ENCODE peak calls at places on chromosomes 4 and X, in eight cellular contexts. One of them, this sample, is unnamed.

GRCh38 chr4:145278341-145279121 is 98.1 kb upstream of the OTUD4 start:
- DNase-seq in psoas muscle: no peak
- DNase-seq in AG04449: no peak
- DNase-seq in heart left ventricle: no peak
- DNase-seq in ascending aorta: no peak
- DNase-seq in small intestine: no peak
- DNase-seq in cardiac fibroblast: peak; percentile 74
- DNase-seq in breast epithelium: no peak
- DNase-seq in this sample: no peak

GRCh38 chr4:54318904-54319303 is 89.8 kb downstream of the PDGFRA start:
- DNase-seq in psoas muscle: no peak
- DNase-seq in AG04449: peak; percentile 34
- DNase-seq in heart left ventricle: no peak
- DNase-seq in ascending aorta: no peak
- DNase-seq in small intestine: peak; percentile 15
- DNase-seq in cardiac fibroblast: peak; percentile 79
- DNase-seq in breast epithelium: no peak
- DNase-seq in this sample: peak; percentile 46

GRCh38 chr4:36037127-36037526 is 207.2 kb downstream of the ARAP2 start:
- DNase-seq in psoas muscle: no peak
- DNase-seq in AG04449: no peak
- DNase-seq in heart left ventricle: no peak
- DNase-seq in ascending aorta: no peak
- DNase-seq in small intestine: no peak
- DNase-seq in cardiac fibroblast: no peak
- DNase-seq in breast epithelium: no peak
- DNase-seq in this sample: no peak

GRCh38 chrX:40176256-40176978 is 78.7 kb upstream of the BCOR start:
- DNase-seq in psoas muscle: peak; percentile 89
- DNase-seq in AG04449: no peak
- DNase-seq in heart left ventricle: peak; percentile 82
- DNase-seq in ascending aorta: no peak
- DNase-seq in small intestine: peak; percentile 61
- DNase-seq in cardiac fibroblast: peak; percentile 24
- DNase-seq in breast epithelium: no peak
- DNase-seq in this sample: peak; percentile 53

GRCh38 chr4:80751200-80751599 is 279.3 kb upstream of the BMP3 start:
- DNase-seq in psoas muscle: no peak
- DNase-seq in AG04449: no peak
- DNase-seq in heart left ventricle: no peak
- DNase-seq in ascending aorta: no peak
- DNase-seq in small intestine: no peak
- DNase-seq in cardiac fibroblast: no peak
- DNase-seq in breast epithelium: no peak
- DNase-seq in this sample: no peak

GRCh38 chr4:113979157-113979972 is at the start of gene ARSJ:
- DNase-seq in psoas muscle: peak; percentile 67
- DNase-seq in AG04449: no peak
- DNase-seq in heart left ventricle: peak; percentile 55
- DNase-seq in ascending aorta: peak; percentile 11
- DNase-seq in small intestine: peak; percentile 41
- DNase-seq in cardiac fibroblast: peak; percentile 93
- DNase-seq in breast epithelium: peak; percentile 51
- DNase-seq in this sample: no peak

GRCh38 chr4:106369456-106370060 is 980 bp upstream of the GIMD1 start:
- DNase-seq in psoas muscle: no peak
- DNase-seq in AG04449: peak; percentile 53
- DNase-seq in heart left ventricle: no peak
- DNase-seq in ascending aorta: no peak
- DNase-seq in small intestine: peak; percentile 77
- DNase-seq in cardiac fibroblast: peak; percentile 92
- DNase-seq in breast epithelium: no peak
- DNase-seq in this sample: peak; percentile 69

GRCh38 chr4:159446266-159446976 is 343.5 kb downstream of the RAPGEF2 start:
- DNase-seq in psoas muscle: no peak
- DNase-seq in AG04449: peak; percentile 49
- DNase-seq in heart left ventricle: peak; percentile 41
- DNase-seq in ascending aorta: no peak
- DNase-seq in small intestine: peak; percentile 46
- DNase-seq in cardiac fibroblast: peak; percentile 85
- DNase-seq in breast epithelium: no peak
- DNase-seq in this sample: peak; percentile 37

GRCh38 chr4:111127842-111128241 is 505.0 kb upstream of the PITX2 start:
- DNase-seq in psoas muscle: no peak
- DNase-seq in AG04449: no peak
- DNase-seq in heart left ventricle: no peak
- DNase-seq in ascending aorta: no peak
- DNase-seq in small intestine: no peak
- DNase-seq in cardiac fibroblast: no peak
- DNase-seq in breast epithelium: no peak
- DNase-seq in this sample: no peak

GRCh38 chr4:163875327-163875726 is 380.8 kb downstream of the TMA16 start:
- DNase-seq in psoas muscle: no peak
- DNase-seq in AG04449: no peak
- DNase-seq in heart left ventricle: no peak
- DNase-seq in ascending aorta: no peak
- DNase-seq in small intestine: no peak
- DNase-seq in cardiac fibroblast: no peak
- DNase-seq in breast epithelium: no peak
- DNase-seq in this sample: no peak

GRCh38 chrX:108199691-108200090 is 108.1 kb downstream of the ATG4A start:
- DNase-seq in psoas muscle: no peak
- DNase-seq in AG04449: no peak
- DNase-seq in heart left ventricle: no peak
- DNase-seq in ascending aorta: no peak
- DNase-seq in small intestine: peak; percentile 67
- DNase-seq in cardiac fibroblast: peak; percentile 54
- DNase-seq in breast epithelium: no peak
- DNase-seq in this sample: peak; percentile 5

GRCh38 chrX:99033226-99033901 is 1376.7 kb downstream of the PCDH19 start:
- DNase-seq in psoas muscle: no peak
- DNase-seq in AG04449: no peak
- DNase-seq in heart left ventricle: no peak
- DNase-seq in ascending aorta: no peak
- DNase-seq in small intestine: no peak
- DNase-seq in cardiac fibroblast: no peak
- DNase-seq in breast epithelium: no peak
- DNase-seq in this sample: no peak

GRCh38 chr4:101355767-101356702 is 8.7 kb upstream of the PPP3CA start:
- DNase-seq in psoas muscle: no peak
- DNase-seq in AG04449: peak; percentile 53
- DNase-seq in heart left ventricle: no peak
- DNase-seq in ascending aorta: no peak
- DNase-seq in small intestine: peak; percentile 25
- DNase-seq in cardiac fibroblast: peak; percentile 92
- DNase-seq in breast epithelium: no peak
- DNase-seq in this sample: no peak

DNA sequence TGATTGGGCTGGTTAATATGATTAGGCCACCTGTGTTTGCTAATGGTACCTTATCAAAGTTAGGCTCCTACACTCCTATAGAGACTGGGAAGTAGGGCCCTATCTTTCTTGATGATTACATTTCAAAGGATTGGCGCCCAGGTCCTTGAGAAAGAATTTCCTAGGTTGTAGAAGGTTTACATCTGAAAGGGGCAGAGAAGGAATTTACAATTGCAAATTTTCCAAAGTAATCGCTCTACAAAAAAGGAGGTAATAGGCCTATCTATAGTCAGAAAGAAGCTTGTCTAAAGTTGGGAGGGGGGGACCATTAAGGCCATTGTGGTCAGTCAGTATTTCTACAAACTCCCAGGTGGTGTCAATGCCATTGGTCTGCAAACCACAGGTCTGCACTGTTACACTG is 638.4 kb downstream of the IL1RAPL1 start:
- DNase-seq in psoas muscle: no peak
- DNase-seq in AG04449: no peak
- DNase-seq in heart left ventricle: no peak
- DNase-seq in ascending aorta: no peak
- DNase-seq in small intestine: no peak
- DNase-seq in cardiac fibroblast: no peak
- DNase-seq in breast epithelium: no peak
- DNase-seq in this sample: no peak
- H3K4me3 ChIP-seq in psoas muscle: no peak overlapping the region
- H3K4me3 ChIP-seq in AG04449: no peak overlapping the region
- H3K4me3 ChIP-seq in heart left ventricle: no peak overlapping the region
- H3K4me3 ChIP-seq in ascending aorta: no peak overlapping the region
- H3K4me3 ChIP-seq in small intestine: no peak overlapping the region
- H3K4me3 ChIP-seq in cardiac fibroblast: no peak overlapping the region
- H3K4me3 ChIP-seq in breast epithelium: no peak overlapping the region
- H3K4me3 ChIP-seq in this sample: no peak overlapping the region

GRCh38 chr4:8580321-8581093 is at the start of gene GPR78:
- DNase-seq in psoas muscle: peak; percentile 70
- DNase-seq in AG04449: no peak
- DNase-seq in heart left ventricle: peak; percentile 55
- DNase-seq in ascending aorta: no peak
- DNase-seq in small intestine: peak; percentile 19
- DNase-seq in cardiac fibroblast: peak; percentile 46
- DNase-seq in breast epithelium: no peak
- DNase-seq in this sample: no peak

GRCh38 chr4:8581094-8581861 is 1.1 kb downstream of the GPR78 start:
- DNase-seq in psoas muscle: peak; percentile 39
- DNase-seq in AG04449: no peak
- DNase-seq in heart left ventricle: peak; percentile 19
- DNase-seq in ascending aorta: no peak
- DNase-seq in small intestine: no peak
- DNase-seq in cardiac fibroblast: no peak
- DNase-seq in breast epithelium: no peak
- DNase-seq in this sample: no peak

GRCh38 chr4:8582941-8583654 is 2.9 kb downstream of the GPR78 start:
- DNase-seq in psoas muscle: peak; percentile 30
- DNase-seq in AG04449: no peak
- DNase-seq in heart left ventricle: peak; percentile 17
- DNase-seq in ascending aorta: no peak
- DNase-seq in small intestine: no peak
- DNase-seq in cardiac fibroblast: no peak
- DNase-seq in breast epithelium: no peak
- DNase-seq in this sample: no peak

GRCh38 chr4:8582436-8582835 is 2.2 kb downstream of the GPR78 start:
- DNase-seq in psoas muscle: peak; percentile 6
- DNase-seq in AG04449: no peak
- DNase-seq in heart left ventricle: peak; percentile 9
- DNase-seq in ascending aorta: no peak
- DNase-seq in small intestine: no peak
- DNase-seq in cardiac fibroblast: no peak
- DNase-seq in breast epithelium: no peak
- DNase-seq in this sample: no peak

GRCh38 chr4:8582016-8582415 is 1.8 kb downstream of the GPR78 start:
- DNase-seq in psoas muscle: peak; percentile 8
- DNase-seq in AG04449: no peak
- DNase-seq in heart left ventricle: peak; percentile 13
- DNase-seq in ascending aorta: no peak
- DNase-seq in small intestine: no peak
- DNase-seq in cardiac fibroblast: no peak
- DNase-seq in breast epithelium: no peak
- DNase-seq in this sample: no peak
- H3K4me3 ChIP-seq in psoas muscle: no peak overlapping the region
- H3K4me3 ChIP-seq in AG04449: no peak overlapping the region
- H3K4me3 ChIP-seq in heart left ventricle: no peak overlapping the region
- H3K4me3 ChIP-seq in ascending aorta: no peak overlapping the region
- H3K4me3 ChIP-seq in small intestine: no peak overlapping the region
- H3K4me3 ChIP-seq in cardiac fibroblast: no peak overlapping the region
- H3K4me3 ChIP-seq in breast epithelium: no peak overlapping the region
- H3K4me3 ChIP-seq in this sample: no peak overlapping the region

GRCh38 chr4:176385601-176386000 is 65.8 kb downstream of the SPCS3 start:
- DNase-seq in psoas muscle: no peak
- DNase-seq in AG04449: no peak
- DNase-seq in heart left ventricle: no peak
- DNase-seq in ascending aorta: no peak
- DNase-seq in small intestine: no peak
- DNase-seq in cardiac fibroblast: no peak
- DNase-seq in breast epithelium: no peak
- DNase-seq in this sample: no peak

GRCh38 chr4:176383273-176384077 is 63.7 kb downstream of the SPCS3 start:
- DNase-seq in psoas muscle: no peak
- DNase-seq in AG04449: no peak
- DNase-seq in heart left ventricle: no peak
- DNase-seq in ascending aorta: no peak
- DNase-seq in small intestine: no peak
- DNase-seq in cardiac fibroblast: peak; percentile 90
- DNase-seq in breast epithelium: no peak
- DNase-seq in this sample: no peak

GRCh38 chr4:176376032-176376614 is 56.4 kb downstream of the SPCS3 start:
- DNase-seq in psoas muscle: no peak
- DNase-seq in AG04449: no peak
- DNase-seq in heart left ventricle: no peak
- DNase-seq in ascending aorta: no peak
- DNase-seq in small intestine: no peak
- DNase-seq in cardiac fibroblast: peak; percentile 53
- DNase-seq in breast epithelium: no peak
- DNase-seq in this sample: peak; percentile 1

GRCh38 chr4:176377705-176378302 is 58.0 kb downstream of the SPCS3 start:
- DNase-seq in psoas muscle: no peak
- DNase-seq in AG04449: no peak
- DNase-seq in heart left ventricle: no peak
- DNase-seq in ascending aorta: no peak
- DNase-seq in small intestine: peak; percentile 5
- DNase-seq in cardiac fibroblast: peak; percentile 59
- DNase-seq in breast epithelium: no peak
- DNase-seq in this sample: peak; percentile 5

DNA sequence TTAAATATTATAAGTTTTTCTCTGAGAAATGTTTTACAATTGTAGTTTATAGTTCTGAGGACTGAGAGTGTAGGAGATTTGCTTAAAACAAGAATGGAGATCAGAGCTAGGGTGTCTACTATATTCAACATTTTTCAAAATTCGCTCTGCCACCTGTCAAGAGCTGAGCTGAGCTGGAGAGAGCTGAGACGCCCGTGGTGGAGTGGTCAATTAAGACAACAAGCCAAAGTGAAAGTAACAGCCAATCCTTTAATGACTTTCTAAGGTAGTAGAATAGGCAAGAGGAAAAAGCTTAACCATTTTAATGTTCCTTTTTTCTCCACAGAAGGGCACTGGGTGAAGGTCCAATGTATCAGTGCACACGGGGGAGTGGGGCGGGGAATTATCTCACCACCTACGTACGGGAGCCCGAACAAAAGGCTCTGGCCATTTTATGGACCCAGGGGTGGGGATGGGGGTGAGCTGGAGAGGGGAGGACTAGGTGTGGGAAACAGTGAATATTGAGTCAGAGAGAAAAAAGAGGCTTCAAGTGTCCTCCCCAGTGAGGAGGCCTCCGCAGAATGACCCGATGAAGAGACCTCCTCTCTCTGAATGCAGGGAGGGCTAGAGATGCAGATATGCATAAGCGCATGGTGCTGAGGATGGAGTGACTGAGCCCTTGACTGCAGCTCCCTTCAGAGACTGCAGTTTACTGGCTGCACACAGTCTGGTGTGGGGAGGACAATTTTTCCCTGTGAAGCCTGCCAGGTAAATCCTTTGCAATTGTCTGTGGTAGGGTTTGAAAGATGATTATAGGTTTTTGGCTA is 60.8 kb downstream of the SPCS3 start:
- DNase-seq in psoas muscle: no peak
- DNase-seq in AG04449: no peak
- DNase-seq in heart left ventricle: no peak
- DNase-seq in ascending aorta: no peak
- DNase-seq in small intestine: no peak
- DNase-seq in cardiac fibroblast: no peak
- DNase-seq in breast epithelium: no peak
- DNase-seq in this sample: no peak
- H3K4me3 ChIP-seq in psoas muscle: peak overlapping the region; percentile 33
- H3K4me3 ChIP-seq in AG04449: no peak overlapping the region
- H3K4me3 ChIP-seq in heart left ventricle: peak overlapping the region; percentile 38
- H3K4me3 ChIP-seq in ascending aorta: no peak overlapping the region
- H3K4me3 ChIP-seq in small intestine: no peak overlapping the region
- H3K4me3 ChIP-seq in cardiac fibroblast: no peak overlapping the region
- H3K4me3 ChIP-seq in breast epithelium: peak overlapping the region; percentile 19
- H3K4me3 ChIP-seq in this sample: no peak overlapping the region

GRCh38 chr4:153788419-153789276 is at the start of gene SFRP2:
- DNase-seq in psoas muscle: peak; percentile 51
- DNase-seq in AG04449: no peak
- DNase-seq in heart left ventricle: no peak
- DNase-seq in ascending aorta: no peak
- DNase-seq in small intestine: no peak
- DNase-seq in cardiac fibroblast: no peak
- DNase-seq in breast epithelium: no peak
- DNase-seq in this sample: no peak
- H3K4me3 ChIP-seq in psoas muscle: peak within 1 kb of the TSS; percentile 55
- H3K4me3 ChIP-seq in AG04449: no peak within 1 kb of the TSS
- H3K4me3 ChIP-seq in heart left ventricle: peak within 1 kb of the TSS; percentile 45
- H3K4me3 ChIP-seq in ascending aorta: peak within 1 kb of the TSS; percentile 45
- H3K4me3 ChIP-seq in small intestine: no peak within 1 kb of the TSS
- H3K4me3 ChIP-seq in cardiac fibroblast: no peak within 1 kb of the TSS
- H3K4me3 ChIP-seq in breast epithelium: peak within 1 kb of the TSS; percentile 78
- H3K4me3 ChIP-seq in this sample: no peak within 1 kb of the TSS